ENCODE peak calls at places on chromosomes 4 and X, in six cellular contexts. K, N, D, M, L and C are unnamed samples. For H3K4me1 and H3K36me3, the result is how much of the 10 kb centered on the place peaks cover.

GRCh38 chr4:8305851-8306361 is 36.4 kb downstream of the HTRA3 start:
- DNase-seq in N (no peak), D (no peak), K (no peak), M (no peak), L (no peak), C (no peak)

GRCh38 chr4:15990570-15991285 is 27.8 kb upstream of the FGFBP2 start:
- DNase-seq in L (no peak), M (no peak), N (no peak), D (peak), K (peak), C (no peak)

GRCh38 chrX:130084651-130085237 is 25.6 kb downstream of the ELF4 start:
- DNase-seq in K (no peak), L (no peak), D (no peak), M (no peak), N (no peak), C (no peak)

GRCh38 chrX:105307762-105308161 is 87.3 kb upstream of the TEX13A start:
- DNase-seq in M (no peak), K (peak), D (no peak), N (peak), L (no peak), C (no peak)

GRCh38 chrX:108696690-108697089 is 39.7 kb downstream of the IRS4 start:
- DNase-seq in K (peak), N (peak), D (peak), M (no peak), L (no peak), C (no peak)

GRCh38 chrX:54415534-54416350 is 24.5 kb upstream of the TSR2 start:
- DNase-seq in N (peak), L (no peak), M (no peak), K (no peak), D (no peak), C (no peak)

GRCh38 chr4:170242471-170242870 is 152.7 kb upstream of the AADAT start:
- DNase-seq in D (peak), M (no peak), K (no peak), L (no peak), N (no peak), C (no peak)

GRCh38 chr4:60384475-60384874 is 815.7 kb upstream of the ADGRL3 start:
- DNase-seq in D (no peak), L (no peak), N (no peak), K (no peak), M (no peak), C (no peak)

GRCh38 chrX:74537011-74537390 is 77.4 kb downstream of the RLIM start:
- DNase-seq in N (peak), M (no peak), K (no peak), L (no peak), D (peak), C (no peak)

GRCh38 chr4:94673961-94674360 is 83.8 kb upstream of the BMPR1B start:
- DNase-seq in M (no peak), L (no peak), N (no peak), K (no peak), D (no peak), C (no peak)

GRCh38 chrX:55489315-55490009 is at the start of gene USP51:
- DNase-seq in L (peak), M (peak), N (peak), K (no peak), D (peak), C (peak)

GRCh38 chr4:88219099-88219498 is 60.7 kb upstream of the ABCG2 start:
- DNase-seq in K (peak), D (peak), N (peak), M (no peak), L (no peak), C (peak)

GRCh38 chrX:140724337-140725105 is 15.0 kb downstream of the LINC00632 start:
- DNase-seq in M (no peak), L (no peak), K (no peak), D (no peak), N (peak), C (no peak)

GRCh38 chrX:130834149-130834548 is 68.9 kb downstream of the ENOX2 start:
- DNase-seq in K (no peak), M (no peak), D (no peak), N (no peak), L (no peak), C (no peak)

GRCh38 chr4:142443469-142443868 is 402.6 kb downstream of the INPP4B start:
- DNase-seq in L (no peak), M (no peak), D (no peak), N (no peak), K (no peak), C (no peak)

GRCh38 chrX:139932077-139932900 is 564 bp downstream of the ATP11C start:
- DNase-seq in D (peak), N (peak), M (peak), K (peak), L (peak), C (no peak)

GRCh38 chr4:142356797-142357196 is 489.3 kb downstream of the INPP4B start:
- DNase-seq in K (no peak), L (peak), M (no peak), D (no peak), N (no peak), C (no peak)

GRCh38 chr4:76601791-76602190 is 166.8 kb downstream of the SHROOM3 start:
- DNase-seq in D (peak), M (no peak), L (no peak), K (no peak), N (no peak), C (peak)

GRCh38 chr4:87848622-87849351 is 16.0 kb downstream of the MEPE start:
- DNase-seq in N (peak), D (peak), L (peak), K (peak), M (peak), C (no peak)

GRCh38 chrX:153684447-153685178 is 3.1 kb upstream of the SLC6A8 start:
- DNase-seq in D (no peak), N (no peak), L (peak), K (no peak), M (no peak), C (no peak)

GRCh38 chr4:88522702-88523324 is 763 bp downstream of the PYURF start:
- DNase-seq in D (peak), M (peak), K (peak), L (peak), N (peak), C (no peak)

GRCh38 chr4:144754562-144755410 is 108.8 kb downstream of the HHIP start:
- DNase-seq in M (no peak), L (no peak), K (peak), D (peak), N (peak), C (no peak)

GRCh38 chr4:146095091-146095690 is 80.3 kb upstream of the LSM6 start:
- DNase-seq in D (peak), L (no peak), K (peak), M (no peak), N (peak), C (no peak)

GRCh38 chr4:40309250-40309774 is 25.8 kb upstream of the CHRNA9 start:
- DNase-seq in N (peak), K (peak), D (peak), L (peak), M (peak), C (peak)

GRCh38 chr4:14524236-14524635 is 478.0 kb upstream of the CPEB2 start:
- DNase-seq in D (no peak), M (no peak), K (no peak), L (no peak), N (no peak), C (no peak)

GRCh38 chrX:22314211-22314610 is 41.5 kb downstream of the CBLL2 start:
- DNase-seq in N (no peak), M (no peak), K (peak), L (no peak), D (no peak), C (no peak)

GRCh38 chrX:115689931-115690330 is 129.0 kb downstream of the PLS3 start:
- DNase-seq in M (no peak), L (no peak), K (no peak), D (peak), N (no peak), C (no peak)

GRCh38 chr4:12729384-12729783 is 754.8 kb downstream of the RAB28 start:
- DNase-seq in M (no peak), D (peak), N (peak), K (peak), L (no peak), C (no peak)

GRCh38 chrX:2696698-2697215 is 5.7 kb downstream of the CD99 start:
- DNase-seq in N (peak), D (peak), K (peak), M (no peak), L (peak), C (no peak)

GRCh38 chr4:128721896-128722295 is 87.6 kb upstream of the JADE1 start:
- DNase-seq in M (no peak), N (no peak), K (no peak), L (no peak), D (no peak), C (no peak)
- H3K4me1 ChIP-seq in M (under half), N (under half), K (under half), L (under half), D (under half), C (under half)

DNA sequence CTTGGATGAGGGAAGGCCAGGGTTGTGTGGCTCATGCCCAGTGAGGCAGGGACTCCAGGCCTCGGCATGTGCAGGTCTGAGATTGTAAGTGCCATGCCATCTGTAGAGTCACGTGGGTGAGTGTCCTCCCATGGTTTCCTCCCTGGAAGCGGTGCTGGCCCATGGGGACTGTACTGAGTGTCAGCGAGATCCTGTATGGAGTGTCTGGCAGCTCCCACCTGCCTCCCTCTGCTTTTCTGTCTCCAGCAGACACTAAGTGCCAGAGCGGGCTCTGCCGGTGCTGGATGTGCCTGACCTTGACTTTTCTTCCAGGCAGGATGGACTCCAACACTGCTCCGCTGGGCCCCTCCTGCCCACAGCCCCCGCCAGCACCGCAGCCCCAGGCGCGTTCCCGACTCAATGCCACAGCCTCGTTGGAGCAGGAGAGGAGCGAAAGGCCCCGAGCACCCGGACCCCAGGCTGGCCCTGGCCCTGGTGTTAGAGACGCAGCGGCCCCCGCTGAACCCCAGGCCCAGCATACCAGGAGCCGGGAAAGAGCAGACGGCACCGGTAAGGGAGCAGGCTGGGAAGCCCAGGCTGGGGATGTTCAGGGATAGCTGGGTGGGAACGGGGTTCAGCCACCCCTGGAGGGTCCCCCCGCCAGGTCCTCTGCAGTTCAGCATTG is 7.6 kb downstream of the WFS1 start:
- DNase-seq in M (no peak), L (no peak), K (no peak), N (no peak), D (no peak), C (no peak)
- H3K36me3 ChIP-seq in M (under half), L (under half), K (under half), N (under half), D (under half), C (under half)

DNA sequence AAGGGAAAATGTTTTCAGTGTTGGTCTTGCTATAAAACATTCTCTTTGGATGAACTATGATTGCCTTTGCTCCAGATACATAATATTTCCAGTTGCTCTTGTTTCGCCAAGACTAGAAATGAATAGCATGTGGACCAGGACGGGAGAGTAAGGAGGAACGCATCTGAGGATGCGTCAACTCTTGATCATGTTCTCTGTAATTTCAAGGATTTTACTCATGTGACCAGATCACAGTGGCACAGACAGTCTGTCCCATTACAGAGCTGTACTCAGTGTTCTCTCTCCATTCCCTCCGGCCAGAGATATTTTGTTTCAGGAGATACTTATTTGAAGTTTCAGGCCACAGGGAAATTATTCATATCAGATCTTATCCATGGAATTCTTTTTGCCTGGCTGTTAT is 266.6 kb downstream of the MID1IP1 start:
- DNase-seq in M (no peak), L (no peak), K (no peak), D (no peak), N (no peak), C (no peak)
- H3K27ac ChIP-seq in M (no peak), L (no peak), K (no peak), D (no peak), N (no peak), C (no peak)

GRCh38 chrX:76796311-76796710 is 368.8 kb downstream of the MAGEE1 start:
- DNase-seq in L (no peak), N (no peak), K (peak), D (no peak), M (no peak), C (no peak)
- H3K4me1 ChIP-seq in L (under half), N (under half), K (under half), D (under half), M (under half), C (under half)